ENCODE peak calls at places on chromosome 13, in four cellular contexts. One of them, this sample, is unnamed.

GRCh38 chr13:113208424-113209335 is at the start of gene PCID2:
- DNase-seq in pons: peak; percentile 85
- DNase-seq in kidney epithelial cell: peak; percentile 29
- DNase-seq in activated T-cell treated with anti-CD3 and anti-CD28 coated beads, Interleukin-2, amount 50 U/mL, for 72 hours: peak; percentile 95
- DNase-seq in this sample: no peak

GRCh38 chr13:47114030-47114429 is 217.2 kb upstream of the HTR2A start:
- DNase-seq in pons: no peak
- DNase-seq in kidney epithelial cell: peak; percentile 56
- DNase-seq in activated T-cell treated with anti-CD3 and anti-CD28 coated beads, Interleukin-2, amount 50 U/mL, for 72 hours: no peak
- DNase-seq in this sample: peak; percentile 12

GRCh38 chr13:20390526-20391175 is 135.0 kb downstream of the CRYL1 start:
- DNase-seq in pons: no peak
- DNase-seq in kidney epithelial cell: no peak
- DNase-seq in activated T-cell treated with anti-CD3 and anti-CD28 coated beads, Interleukin-2, amount 50 U/mL, for 72 hours: no peak
- DNase-seq in this sample: no peak

GRCh38 chr13:27264181-27264580 is 6.4 kb upstream of the RASL11A start:
- DNase-seq in pons: peak; percentile 57
- DNase-seq in kidney epithelial cell: no peak
- DNase-seq in activated T-cell treated with anti-CD3 and anti-CD28 coated beads, Interleukin-2, amount 50 U/mL, for 72 hours: no peak
- DNase-seq in this sample: no peak

GRCh38 chr13:99136427-99136954 is 64.2 kb upstream of the UBAC2 start:
- DNase-seq in pons: no peak
- DNase-seq in kidney epithelial cell: no peak
- DNase-seq in activated T-cell treated with anti-CD3 and anti-CD28 coated beads, Interleukin-2, amount 50 U/mL, for 72 hours: no peak
- DNase-seq in this sample: no peak

GRCh38 chr13:75687145-75687763 is 51.1 kb downstream of the LMO7 start:
- DNase-seq in pons: peak; percentile 17
- DNase-seq in kidney epithelial cell: no peak
- DNase-seq in activated T-cell treated with anti-CD3 and anti-CD28 coated beads, Interleukin-2, amount 50 U/mL, for 72 hours: no peak
- DNase-seq in this sample: no peak

GRCh38 chr13:98486412-98486811 is 90.5 kb downstream of the STK24 start:
- DNase-seq in pons: no peak
- DNase-seq in kidney epithelial cell: no peak
- DNase-seq in activated T-cell treated with anti-CD3 and anti-CD28 coated beads, Interleukin-2, amount 50 U/mL, for 72 hours: no peak
- DNase-seq in this sample: no peak

GRCh38 chr13:60327551-60327950 is 69.5 kb upstream of the TDRD3 start:
- DNase-seq in pons: no peak
- DNase-seq in kidney epithelial cell: no peak
- DNase-seq in activated T-cell treated with anti-CD3 and anti-CD28 coated beads, Interleukin-2, amount 50 U/mL, for 72 hours: no peak
- DNase-seq in this sample: peak; percentile 37

GRCh38 chr13:76745246-76746200 is 140.7 kb downstream of the KCTD12 start:
- DNase-seq in pons: peak; percentile 85
- DNase-seq in kidney epithelial cell: no peak
- DNase-seq in activated T-cell treated with anti-CD3 and anti-CD28 coated beads, Interleukin-2, amount 50 U/mL, for 72 hours: no peak
- DNase-seq in this sample: no peak

GRCh38 chr13:52852444-52852843 is 4.0 kb upstream of the PCDH8 start:
- DNase-seq in pons: no peak
- DNase-seq in kidney epithelial cell: no peak
- DNase-seq in activated T-cell treated with anti-CD3 and anti-CD28 coated beads, Interleukin-2, amount 50 U/mL, for 72 hours: no peak
- DNase-seq in this sample: no peak

GRCh38 chr13:101309014-101309619 is 107.2 kb downstream of the NALCN start:
- DNase-seq in pons: no peak
- DNase-seq in kidney epithelial cell: no peak
- DNase-seq in activated T-cell treated with anti-CD3 and anti-CD28 coated beads, Interleukin-2, amount 50 U/mL, for 72 hours: no peak
- DNase-seq in this sample: no peak

GRCh38 chr13:98585398-98585754 is 8.5 kb upstream of the STK24 start:
- DNase-seq in pons: no peak
- DNase-seq in kidney epithelial cell: no peak
- DNase-seq in activated T-cell treated with anti-CD3 and anti-CD28 coated beads, Interleukin-2, amount 50 U/mL, for 72 hours: no peak
- DNase-seq in this sample: no peak

GRCh38 chr13:23087884-23088283 is 92.9 kb upstream of the SGCG start:
- DNase-seq in pons: no peak
- DNase-seq in kidney epithelial cell: no peak
- DNase-seq in activated T-cell treated with anti-CD3 and anti-CD28 coated beads, Interleukin-2, amount 50 U/mL, for 72 hours: peak; percentile 5
- DNase-seq in this sample: no peak

GRCh38 chr13:105389373-105389772 is 1146.1 kb downstream of the EFNB2 start:
- DNase-seq in pons: no peak
- DNase-seq in kidney epithelial cell: no peak
- DNase-seq in activated T-cell treated with anti-CD3 and anti-CD28 coated beads, Interleukin-2, amount 50 U/mL, for 72 hours: no peak
- DNase-seq in this sample: no peak

GRCh38 chr13:61760102-61760501 is 344.5 kb upstream of the PCDH20 start:
- DNase-seq in pons: no peak
- DNase-seq in kidney epithelial cell: no peak
- DNase-seq in activated T-cell treated with anti-CD3 and anti-CD28 coated beads, Interleukin-2, amount 50 U/mL, for 72 hours: no peak
- DNase-seq in this sample: no peak

GRCh38 chr13:100808848-100809247 is 134.3 kb upstream of the TMTC4 start:
- DNase-seq in pons: peak; percentile 17
- DNase-seq in kidney epithelial cell: no peak
- DNase-seq in activated T-cell treated with anti-CD3 and anti-CD28 coated beads, Interleukin-2, amount 50 U/mL, for 72 hours: no peak
- DNase-seq in this sample: no peak

GRCh38 chr13:73625562-73626339 is 508.5 kb downstream of the KLF12 start:
- DNase-seq in pons: no peak
- DNase-seq in kidney epithelial cell: no peak
- DNase-seq in activated T-cell treated with anti-CD3 and anti-CD28 coated beads, Interleukin-2, amount 50 U/mL, for 72 hours: peak; percentile 1
- DNase-seq in this sample: no peak

GRCh38 chr13:82615043-82615442 is 1267.2 kb downstream of the SLITRK1 start:
- DNase-seq in pons: no peak
- DNase-seq in kidney epithelial cell: no peak
- DNase-seq in activated T-cell treated with anti-CD3 and anti-CD28 coated beads, Interleukin-2, amount 50 U/mL, for 72 hours: no peak
- DNase-seq in this sample: no peak

GRCh38 chr13:25732146-25732865 is 319.5 kb downstream of the SHISA2 start:
- DNase-seq in pons: no peak
- DNase-seq in kidney epithelial cell: peak; percentile 25
- DNase-seq in activated T-cell treated with anti-CD3 and anti-CD28 coated beads, Interleukin-2, amount 50 U/mL, for 72 hours: no peak
- DNase-seq in this sample: no peak

GRCh38 chr13:108283110-108283509 is 13.6 kb downstream of the TNFSF13B start:
- DNase-seq in pons: no peak
- DNase-seq in kidney epithelial cell: no peak
- DNase-seq in activated T-cell treated with anti-CD3 and anti-CD28 coated beads, Interleukin-2, amount 50 U/mL, for 72 hours: no peak
- DNase-seq in this sample: no peak

GRCh38 chr13:92362717-92363116 is 863.9 kb upstream of the GPC6 start:
- DNase-seq in pons: no peak
- DNase-seq in kidney epithelial cell: no peak
- DNase-seq in activated T-cell treated with anti-CD3 and anti-CD28 coated beads, Interleukin-2, amount 50 U/mL, for 72 hours: no peak
- DNase-seq in this sample: no peak

GRCh38 chr13:37627428-37627827 is 28.9 kb upstream of the POSTN start:
- DNase-seq in pons: no peak
- DNase-seq in kidney epithelial cell: no peak
- DNase-seq in activated T-cell treated with anti-CD3 and anti-CD28 coated beads, Interleukin-2, amount 50 U/mL, for 72 hours: no peak
- DNase-seq in this sample: no peak